ENCODE peak calls at places on chromosomes 13 and 19, in eight cellular contexts. One of them, this sample, is unnamed. For H3K4me1, the result is how much of the 10 kb centered on the place peaks cover.

GRCh38 chr13:44487989-44488388 is 88.1 kb downstream of the TSC22D1 start:
- DNase-seq in stomach: no peak
- DNase-seq in left ventricle myocardium inferior: no peak
- DNase-seq in HCT116: no peak
- DNase-seq in heart left ventricle: no peak
- DNase-seq in effector memory CD4-positive, alpha-beta T cell: no peak
- DNase-seq in pancreas: no peak
- DNase-seq in fibroblast of lung: no peak
- DNase-seq in this sample: no peak

GRCh38 chr19:29944415-29945012 is 2.5 kb downstream of the URI1 start:
- DNase-seq in heart left ventricle: no peak
- DNase-seq in HCT116: no peak
- DNase-seq in stomach: no peak
- DNase-seq in effector memory CD4-positive, alpha-beta T cell: no peak
- DNase-seq in fibroblast of lung: no peak
- DNase-seq in left ventricle myocardium inferior: no peak
- DNase-seq in pancreas: no peak
- DNase-seq in this sample: no peak

GRCh38 chr19:43438291-43439162 is 23.8 kb downstream of the TEX101 start:
- DNase-seq in HCT116: no peak
- DNase-seq in pancreas: no peak
- DNase-seq in heart left ventricle: peak
- DNase-seq in fibroblast of lung: peak
- DNase-seq in effector memory CD4-positive, alpha-beta T cell: no peak
- DNase-seq in stomach: peak
- DNase-seq in left ventricle myocardium inferior: peak
- DNase-seq in this sample: peak

GRCh38 chr13:66886248-66886647 is 343.9 kb downstream of the PCDH9 start:
- DNase-seq in left ventricle myocardium inferior: no peak
- DNase-seq in effector memory CD4-positive, alpha-beta T cell: no peak
- DNase-seq in heart left ventricle: no peak
- DNase-seq in stomach: no peak
- DNase-seq in HCT116: no peak
- DNase-seq in fibroblast of lung: no peak
- DNase-seq in pancreas: no peak
- DNase-seq in this sample: no peak

GRCh38 chr19:40616178-40616577 is 15.0 kb downstream of the LTBP4 start:
- DNase-seq in fibroblast of lung: no peak
- DNase-seq in heart left ventricle: no peak
- DNase-seq in effector memory CD4-positive, alpha-beta T cell: no peak
- DNase-seq in HCT116: no peak
- DNase-seq in pancreas: no peak
- DNase-seq in left ventricle myocardium inferior: no peak
- DNase-seq in stomach: no peak
- DNase-seq in this sample: no peak

GRCh38 chr19:33231511-33231910 is 5.9 kb upstream of the SLC7A10 start:
- DNase-seq in pancreas: no peak
- DNase-seq in fibroblast of lung: peak
- DNase-seq in left ventricle myocardium inferior: no peak
- DNase-seq in stomach: no peak
- DNase-seq in effector memory CD4-positive, alpha-beta T cell: no peak
- DNase-seq in heart left ventricle: no peak
- DNase-seq in HCT116: no peak
- DNase-seq in this sample: no peak

GRCh38 chr19:29887498-29887897 is 54.5 kb upstream of the URI1 start:
- DNase-seq in fibroblast of lung: no peak
- DNase-seq in stomach: peak
- DNase-seq in HCT116: no peak
- DNase-seq in pancreas: no peak
- DNase-seq in effector memory CD4-positive, alpha-beta T cell: no peak
- DNase-seq in left ventricle myocardium inferior: no peak
- DNase-seq in heart left ventricle: no peak
- DNase-seq in this sample: no peak

GRCh38 chr19:6039541-6040225 is 61.7 kb upstream of the RANBP3 start:
- DNase-seq in heart left ventricle: no peak
- DNase-seq in pancreas: no peak
- DNase-seq in HCT116: no peak
- DNase-seq in left ventricle myocardium inferior: no peak
- DNase-seq in effector memory CD4-positive, alpha-beta T cell: no peak
- DNase-seq in stomach: no peak
- DNase-seq in fibroblast of lung: no peak
- DNase-seq in this sample: no peak

GRCh38 chr13:30898070-30898469 is 8.0 kb upstream of the MEDAG start:
- DNase-seq in fibroblast of lung: no peak
- DNase-seq in pancreas: no peak
- DNase-seq in heart left ventricle: no peak
- DNase-seq in HCT116: no peak
- DNase-seq in stomach: no peak
- DNase-seq in effector memory CD4-positive, alpha-beta T cell: no peak
- DNase-seq in left ventricle myocardium inferior: no peak
- DNase-seq in this sample: no peak

GRCh38 chr19:6696239-6696820 is 24.1 kb downstream of the C3 start:
- DNase-seq in stomach: no peak
- DNase-seq in HCT116: no peak
- DNase-seq in fibroblast of lung: no peak
- DNase-seq in left ventricle myocardium inferior: no peak
- DNase-seq in pancreas: no peak
- DNase-seq in effector memory CD4-positive, alpha-beta T cell: no peak
- DNase-seq in heart left ventricle: no peak
- DNase-seq in this sample: peak

GRCh38 chr13:43331676-43332075 is 308.3 kb downstream of the DNAJC15 start:
- DNase-seq in HCT116: no peak
- DNase-seq in left ventricle myocardium inferior: no peak
- DNase-seq in stomach: no peak
- DNase-seq in effector memory CD4-positive, alpha-beta T cell: no peak
- DNase-seq in fibroblast of lung: peak
- DNase-seq in pancreas: no peak
- DNase-seq in heart left ventricle: no peak
- DNase-seq in this sample: no peak

GRCh38 chr13:110819203-110820014 is 95.5 kb downstream of the ANKRD10 start:
- DNase-seq in stomach: peak
- DNase-seq in heart left ventricle: peak
- DNase-seq in left ventricle myocardium inferior: peak
- DNase-seq in HCT116: peak
- DNase-seq in pancreas: peak
- DNase-seq in fibroblast of lung: peak
- DNase-seq in effector memory CD4-positive, alpha-beta T cell: peak
- DNase-seq in this sample: peak

GRCh38 chr19:35313614-35314013 is 15.4 kb upstream of the CD22 start:
- DNase-seq in effector memory CD4-positive, alpha-beta T cell: no peak
- DNase-seq in left ventricle myocardium inferior: no peak
- DNase-seq in HCT116: no peak
- DNase-seq in stomach: no peak
- DNase-seq in heart left ventricle: no peak
- DNase-seq in fibroblast of lung: no peak
- DNase-seq in pancreas: no peak
- DNase-seq in this sample: no peak

GRCh38 chr19:45456500-45456815 is 11.3 kb upstream of the FOSB start:
- DNase-seq in stomach: no peak
- DNase-seq in pancreas: no peak
- DNase-seq in HCT116: no peak
- DNase-seq in left ventricle myocardium inferior: no peak
- DNase-seq in heart left ventricle: no peak
- DNase-seq in effector memory CD4-positive, alpha-beta T cell: no peak
- DNase-seq in fibroblast of lung: no peak
- DNase-seq in this sample: no peak

GRCh38 chr13:80341771-80342271 is 895 bp upstream of the SPRY2 start:
- DNase-seq in left ventricle myocardium inferior: peak
- DNase-seq in fibroblast of lung: peak
- DNase-seq in pancreas: peak
- DNase-seq in HCT116: no peak
- DNase-seq in stomach: no peak
- DNase-seq in effector memory CD4-positive, alpha-beta T cell: no peak
- DNase-seq in heart left ventricle: peak
- DNase-seq in this sample: peak

GRCh38 chr19:4539697-4540581 is at the start of gene LRG1:
- DNase-seq in left ventricle myocardium inferior: no peak
- DNase-seq in heart left ventricle: no peak
- DNase-seq in effector memory CD4-positive, alpha-beta T cell: no peak
- DNase-seq in stomach: peak
- DNase-seq in fibroblast of lung: no peak
- DNase-seq in pancreas: peak
- DNase-seq in HCT116: no peak
- DNase-seq in this sample: peak

GRCh38 chr13:33612641-33613638 is 205.0 kb upstream of the RFC3 start:
- DNase-seq in effector memory CD4-positive, alpha-beta T cell: no peak
- DNase-seq in fibroblast of lung: no peak
- DNase-seq in stomach: no peak
- DNase-seq in heart left ventricle: no peak
- DNase-seq in left ventricle myocardium inferior: no peak
- DNase-seq in HCT116: no peak
- DNase-seq in pancreas: no peak
- DNase-seq in this sample: no peak

GRCh38 chr13:40306817-40307216 is 359.6 kb downstream of the FOXO1 start:
- DNase-seq in left ventricle myocardium inferior: no peak
- DNase-seq in stomach: no peak
- DNase-seq in effector memory CD4-positive, alpha-beta T cell: no peak
- DNase-seq in pancreas: no peak
- DNase-seq in HCT116: no peak
- DNase-seq in fibroblast of lung: no peak
- DNase-seq in heart left ventricle: no peak
- DNase-seq in this sample: no peak

GRCh38 chr13:75482820-75483079 is 781 bp upstream of the TBC1D4 start:
- DNase-seq in pancreas: no peak
- DNase-seq in heart left ventricle: no peak
- DNase-seq in fibroblast of lung: no peak
- DNase-seq in left ventricle myocardium inferior: no peak
- DNase-seq in stomach: no peak
- DNase-seq in HCT116: no peak
- DNase-seq in effector memory CD4-positive, alpha-beta T cell: no peak
- DNase-seq in this sample: no peak

GRCh38 chr19:44212865-44213346 is 574 bp downstream of the ZNF227 start:
- DNase-seq in left ventricle myocardium inferior: no peak
- DNase-seq in fibroblast of lung: peak
- DNase-seq in effector memory CD4-positive, alpha-beta T cell: no peak
- DNase-seq in heart left ventricle: no peak
- DNase-seq in stomach: no peak
- DNase-seq in HCT116: no peak
- DNase-seq in pancreas: no peak
- DNase-seq in this sample: no peak

GRCh38 chr19:50387176-50387867 is 3.2 kb downstream of the POLD1 start:
- DNase-seq in pancreas: no peak
- DNase-seq in fibroblast of lung: peak
- DNase-seq in heart left ventricle: no peak
- DNase-seq in stomach: no peak
- DNase-seq in effector memory CD4-positive, alpha-beta T cell: no peak
- DNase-seq in HCT116: no peak
- DNase-seq in left ventricle myocardium inferior: no peak
- DNase-seq in this sample: peak

GRCh38 chr19:1883784-1884183 is 1.5 kb downstream of the ABHD17A start:
- DNase-seq in HCT116: no peak
- DNase-seq in left ventricle myocardium inferior: no peak
- DNase-seq in heart left ventricle: no peak
- DNase-seq in stomach: no peak
- DNase-seq in pancreas: no peak
- DNase-seq in fibroblast of lung: no peak
- DNase-seq in effector memory CD4-positive, alpha-beta T cell: no peak
- DNase-seq in this sample: no peak

GRCh38 chr19:1884719-1885334 is 469 bp downstream of the ABHD17A start:
- DNase-seq in left ventricle myocardium inferior: no peak
- DNase-seq in stomach: no peak
- DNase-seq in HCT116: no peak
- DNase-seq in pancreas: no peak
- DNase-seq in effector memory CD4-positive, alpha-beta T cell: no peak
- DNase-seq in fibroblast of lung: no peak
- DNase-seq in heart left ventricle: no peak
- DNase-seq in this sample: no peak

GRCh38 chr19:1884291-1884718 is 991 bp downstream of the ABHD17A start:
- DNase-seq in heart left ventricle: no peak
- DNase-seq in HCT116: no peak
- DNase-seq in left ventricle myocardium inferior: no peak
- DNase-seq in effector memory CD4-positive, alpha-beta T cell: no peak
- DNase-seq in pancreas: no peak
- DNase-seq in fibroblast of lung: no peak
- DNase-seq in stomach: no peak
- DNase-seq in this sample: no peak

GRCh38 chr19:1882089-1882785 is 3.1 kb downstream of the ABHD17A start:
- DNase-seq in heart left ventricle: no peak
- DNase-seq in stomach: no peak
- DNase-seq in pancreas: no peak
- DNase-seq in effector memory CD4-positive, alpha-beta T cell: peak
- DNase-seq in fibroblast of lung: no peak
- DNase-seq in left ventricle myocardium inferior: no peak
- DNase-seq in HCT116: no peak
- DNase-seq in this sample: no peak

GRCh38 chr19:1882786-1883692 is 2.3 kb downstream of the ABHD17A start:
- DNase-seq in effector memory CD4-positive, alpha-beta T cell: no peak
- DNase-seq in stomach: no peak
- DNase-seq in HCT116: no peak
- DNase-seq in heart left ventricle: no peak
- DNase-seq in fibroblast of lung: no peak
- DNase-seq in pancreas: no peak
- DNase-seq in left ventricle myocardium inferior: no peak
- DNase-seq in this sample: no peak
- H3K27ac ChIP-seq in effector memory CD4-positive, alpha-beta T cell: peak
- H3K27ac ChIP-seq in stomach: peak
- H3K27ac ChIP-seq in HCT116: no peak
- H3K27ac ChIP-seq in heart left ventricle: peak
- H3K27ac ChIP-seq in fibroblast of lung: no peak
- H3K27ac ChIP-seq in pancreas: no peak
- H3K27ac ChIP-seq in left ventricle myocardium inferior: peak
- H3K27ac ChIP-seq in this sample: no peak

DNA sequence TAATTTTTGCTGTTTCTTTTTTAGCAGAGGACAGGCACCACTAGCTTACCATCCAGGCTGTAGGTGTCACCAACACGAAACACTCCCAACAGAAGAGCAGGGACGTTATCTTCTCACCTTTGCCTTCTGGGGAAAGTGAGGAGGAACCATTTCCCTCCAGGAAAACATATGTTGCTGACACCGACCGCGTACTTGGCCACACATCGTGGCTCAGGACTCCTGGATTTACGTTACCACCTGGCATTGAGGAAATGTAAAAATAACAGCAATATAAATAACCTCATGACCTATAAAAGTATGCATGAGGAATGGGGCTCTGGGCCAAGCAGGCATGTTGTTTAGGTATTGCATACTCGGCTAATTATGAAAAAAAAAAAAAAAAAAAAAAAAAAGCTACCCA is 525.1 kb downstream of the MYO16 start:
- DNase-seq in heart left ventricle: no peak
- DNase-seq in left ventricle myocardium inferior: no peak
- DNase-seq in stomach: no peak
- DNase-seq in effector memory CD4-positive, alpha-beta T cell: no peak
- DNase-seq in fibroblast of lung: peak
- DNase-seq in pancreas: no peak
- DNase-seq in HCT116: no peak
- DNase-seq in this sample: no peak
- H3K4me3 ChIP-seq in heart left ventricle: no peak
- H3K4me3 ChIP-seq in left ventricle myocardium inferior: no peak
- H3K4me3 ChIP-seq in stomach: no peak
- H3K4me3 ChIP-seq in effector memory CD4-positive, alpha-beta T cell: no peak
- H3K4me3 ChIP-seq in fibroblast of lung: no peak
- H3K4me3 ChIP-seq in pancreas: no peak
- H3K4me3 ChIP-seq in HCT116: peak
- H3K4me3 ChIP-seq in this sample: no peak

GRCh38 chr19:39405261-39405912 is 1.3 kb upstream of the ZFP36 start:
- DNase-seq in stomach: no peak
- DNase-seq in heart left ventricle: no peak
- DNase-seq in HCT116: no peak
- DNase-seq in left ventricle myocardium inferior: no peak
- DNase-seq in effector memory CD4-positive, alpha-beta T cell: no peak
- DNase-seq in fibroblast of lung: no peak
- DNase-seq in pancreas: no peak
- DNase-seq in this sample: no peak
- H3K4me1 ChIP-seq in stomach: under half
- H3K4me1 ChIP-seq in heart left ventricle: under half
- H3K4me1 ChIP-seq in HCT116: half or more
- H3K4me1 ChIP-seq in left ventricle myocardium inferior: half or more
- H3K4me1 ChIP-seq in effector memory CD4-positive, alpha-beta T cell: half or more
- H3K4me1 ChIP-seq in fibroblast of lung: under half
- H3K4me1 ChIP-seq in pancreas: under half
- H3K4me1 ChIP-seq in this sample: under half

GRCh38 chr19:18475762-18476331 is 37.9 kb upstream of the ISYNA1 start:
- DNase-seq in fibroblast of lung: no peak
- DNase-seq in effector memory CD4-positive, alpha-beta T cell: no peak
- DNase-seq in stomach: no peak
- DNase-seq in HCT116: no peak
- DNase-seq in pancreas: no peak
- DNase-seq in left ventricle myocardium inferior: no peak
- DNase-seq in heart left ventricle: no peak
- DNase-seq in this sample: no peak
- H3K27ac ChIP-seq in fibroblast of lung: no peak
- H3K27ac ChIP-seq in effector memory CD4-positive, alpha-beta T cell: peak
- H3K27ac ChIP-seq in stomach: peak
- H3K27ac ChIP-seq in HCT116: no peak
- H3K27ac ChIP-seq in pancreas: no peak
- H3K27ac ChIP-seq in left ventricle myocardium inferior: no peak
- H3K27ac ChIP-seq in heart left ventricle: no peak
- H3K27ac ChIP-seq in this sample: no peak

This sample was measured in aorta.